ENCODE peak calls at places on chromosomes 7 and 10, in six cellular contexts. M, O, Y, N, V and H are unnamed samples.

GRCh38 chr10:133247681-133248333 is 10.2 kb downstream of the VENTX start:
- DNase-seq in V (no peak), O (no peak), M (no peak), Y (no peak), N (no peak), H (no peak)

GRCh38 chr7:136163333-136163732 is 186.2 kb upstream of the MTPN start:
- DNase-seq in O (no peak), V (no peak), M (no peak), N (no peak), Y (no peak), H (no peak)

GRCh38 chr7:152145853-152146466 is 120.5 kb downstream of the GALNT11 start:
- DNase-seq in V (peak), Y (peak), O (peak), M (peak), N (no peak), H (peak)

GRCh38 chr10:93376372-93377296 is 105.5 kb downstream of the MYOF start:
- DNase-seq in O (peak), Y (peak), V (peak), M (peak), N (peak), H (peak)

GRCh38 chr7:25432807-25433206 is 204.5 kb upstream of the NPVF start:
- DNase-seq in N (no peak), V (no peak), M (no peak), Y (no peak), O (no peak), H (no peak)

GRCh38 chr7:70856889-70857511 is 274.9 kb upstream of the GALNT17 start:
- DNase-seq in V (peak), M (peak), O (peak), Y (peak), N (peak), H (peak)

GRCh38 chr10:89944138-89944537 is 242.7 kb downstream of the KIF20B start:
- DNase-seq in Y (no peak), M (no peak), N (no peak), V (no peak), O (no peak), H (no peak)

GRCh38 chr7:43584200-43584586 is 1.3 kb downstream of the STK17A start:
- DNase-seq in N (no peak), M (peak), O (peak), V (peak), Y (no peak), H (peak)

GRCh38 chr10:132518572-132519381 is 18.8 kb upstream of the INPP5A start:
- DNase-seq in V (no peak), Y (peak), O (peak), M (no peak), N (no peak), H (no peak)

GRCh38 chr7:33757563-33758165 is 147.7 kb upstream of the BMPER start:
- DNase-seq in Y (no peak), V (peak), M (peak), N (no peak), O (peak), H (peak)

GRCh38 chr10:57785546-57785945 is 482.1 kb downstream of the IPMK start:
- DNase-seq in O (no peak), Y (no peak), V (no peak), N (no peak), M (no peak), H (no peak)

GRCh38 chr10:62816179-62817119 is at the start of gene EGR2:
- DNase-seq in Y (peak), N (peak), M (peak), O (peak), V (peak), H (peak)

GRCh38 chr7:73963252-73963822 is 64.6 kb upstream of the ELN start:
- DNase-seq in V (peak), M (no peak), N (no peak), Y (no peak), O (no peak), H (no peak)

GRCh38 chr10:60989400-60989876 is 45.5 kb upstream of the RHOBTB1 start:
- DNase-seq in M (no peak), V (peak), O (peak), N (peak), Y (no peak), H (no peak)

DNA sequence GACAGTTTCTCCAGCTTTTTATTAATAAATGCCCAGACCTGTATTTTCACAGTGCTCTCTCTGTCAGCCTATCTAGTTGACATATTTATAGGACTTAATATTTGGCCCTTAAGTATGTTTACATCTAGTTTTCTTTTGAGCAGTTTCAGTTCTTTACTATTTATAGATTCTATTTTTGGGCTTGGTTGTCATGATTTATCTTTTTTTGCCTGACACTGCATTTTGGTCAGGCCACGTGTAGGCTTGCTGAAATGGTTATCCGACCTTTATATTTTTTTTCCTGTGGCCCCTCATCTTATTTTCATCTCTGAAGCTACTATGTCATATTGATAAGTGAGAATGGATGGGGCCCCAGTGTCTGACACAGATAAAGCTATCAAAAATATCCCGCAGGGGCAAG is 515.4 kb upstream of the FZD8 start:
- DNase-seq in M (no peak), V (no peak), O (no peak), N (no peak), Y (no peak), H (no peak)
- TF ChIP-seq POLR2A in M (no peak), V (no peak), O (no peak), N (no peak), Y (no peak), H (no peak)

GRCh38 chr7:52747817-52748216 is 287.6 kb upstream of the POM121L12 start:
- DNase-seq in Y (no peak), V (no peak), M (no peak), O (no peak), N (no peak), H (no peak)

GRCh38 chr7:52753855-52754254 is 281.6 kb upstream of the POM121L12 start:
- DNase-seq in N (no peak), O (no peak), Y (no peak), V (no peak), M (no peak), H (no peak)

GRCh38 chr7:52749880-52750279 is 285.6 kb upstream of the POM121L12 start:
- DNase-seq in V (no peak), N (no peak), Y (no peak), M (no peak), O (no peak), H (peak)
- TF ChIP-seq MAX in V (no peak), N (no peak), Y (no peak), M (no peak), O (no peak), H (no peak)

GRCh38 chr10:121601458-121601857 is 3.2 kb upstream of the FGFR2 start:
- DNase-seq in Y (no peak), O (no peak), M (no peak), V (no peak), N (no peak), H (no peak)

GRCh38 chr10:121596668-121597503 is 1.4 kb downstream of the FGFR2 start:
- DNase-seq in V (no peak), O (no peak), Y (no peak), N (no peak), M (no peak), H (no peak)

GRCh38 chr10:121597504-121598241 is 571 bp downstream of the FGFR2 start:
- DNase-seq in M (peak), Y (no peak), N (no peak), V (no peak), O (no peak), H (no peak)

GRCh38 chr10:121595806-121596667 is 2.2 kb downstream of the FGFR2 start:
- DNase-seq in V (no peak), Y (no peak), N (no peak), M (no peak), O (no peak), H (no peak)

DNA sequence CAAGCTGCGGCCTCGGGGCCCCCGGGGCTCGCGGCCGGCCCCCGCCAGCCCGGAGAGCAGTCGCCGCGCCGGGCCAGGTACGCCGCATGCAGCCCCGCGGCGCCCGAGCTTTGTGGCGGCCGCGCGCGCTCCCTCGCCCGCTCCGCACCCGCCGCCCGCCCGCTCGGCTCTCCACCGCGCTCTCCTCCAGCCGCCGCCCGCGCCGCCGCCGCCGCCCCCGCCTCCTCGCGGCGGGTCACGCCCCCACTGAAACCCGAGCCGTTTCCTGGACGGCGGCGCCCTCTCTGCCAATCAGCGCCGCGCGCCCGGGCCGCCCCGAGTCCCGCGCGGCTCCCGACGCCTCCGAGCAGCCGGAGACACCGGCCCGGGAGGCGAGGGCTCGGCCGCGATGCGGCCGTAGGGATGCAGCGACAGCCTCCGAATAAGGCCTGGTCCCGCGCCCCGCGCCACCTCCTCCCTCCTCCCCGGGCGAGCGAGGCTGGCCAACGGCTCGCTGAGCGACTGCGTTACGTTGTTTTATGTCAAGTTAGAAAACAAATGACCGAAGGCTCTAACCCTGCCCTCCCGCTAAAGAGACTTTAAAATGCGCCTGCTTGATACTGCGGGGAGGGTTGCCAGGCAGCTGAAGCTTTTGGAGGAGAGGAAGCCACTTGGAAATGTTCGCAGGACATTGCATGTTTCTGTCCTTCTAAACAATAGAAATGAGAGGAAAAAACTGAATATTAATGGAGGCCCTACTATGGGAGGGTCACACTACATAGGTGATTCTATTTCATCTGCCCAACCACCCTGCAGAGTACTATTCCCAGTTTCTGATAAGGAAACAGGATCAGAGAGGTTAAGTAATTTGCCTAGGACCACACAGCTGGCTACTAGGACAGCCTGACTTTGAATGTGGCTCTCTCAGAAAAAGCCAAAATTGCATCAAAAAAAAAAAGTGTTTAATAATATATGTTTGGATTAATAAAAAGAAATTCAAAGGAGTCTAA is at the start of gene FGFR2:
- DNase-seq in V (peak), M (peak), N (no peak), O (peak), Y (peak), H (no peak)
- TF ChIP-seq POLR2A in V (no peak), M (no peak), N (no peak), O (no peak), Y (peak), H (no peak)

DNA sequence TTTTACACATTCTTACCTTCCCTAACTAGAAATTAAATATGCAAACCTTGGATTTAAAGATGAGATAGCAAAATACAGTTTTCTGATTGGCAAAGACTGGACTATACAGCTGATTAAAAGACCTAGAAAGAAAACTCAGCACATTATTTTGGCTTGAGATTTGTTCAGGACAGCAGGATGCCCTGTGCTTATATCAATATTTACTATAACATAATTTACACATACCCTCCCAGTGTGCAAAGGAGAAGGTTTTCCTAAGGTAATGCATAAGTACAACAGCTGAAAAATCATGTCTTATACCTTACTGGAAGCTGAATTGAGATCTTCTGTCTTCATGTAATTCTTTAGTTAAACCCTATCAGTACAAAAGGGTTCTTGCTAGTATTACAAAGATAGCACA is 458.6 kb downstream of the PARD3 start:
- DNase-seq in O (no peak), V (no peak), M (no peak), N (no peak), Y (no peak), H (no peak)
- TF ChIP-seq MAX in O (no peak), V (no peak), M (no peak), N (no peak), Y (no peak), H (no peak)

GRCh38 chr7:55134786-55135185 is 116.0 kb downstream of the EGFR start:
- DNase-seq in M (no peak), Y (no peak), V (no peak), N (no peak), O (no peak), H (no peak)

GRCh38 chr7:55132550-55132889 is 113.7 kb downstream of the EGFR start:
- DNase-seq in M (no peak), O (no peak), Y (no peak), V (no peak), N (no peak), H (no peak)

GRCh38 chr7:55131421-55131929 is 112.7 kb downstream of the EGFR start:
- DNase-seq in O (peak), V (no peak), N (no peak), Y (no peak), M (no peak), H (no peak)

GRCh38 chr7:55133630-55134392 is 115.0 kb downstream of the EGFR start:
- DNase-seq in Y (peak), N (no peak), O (peak), M (peak), V (peak), H (no peak)

DNA sequence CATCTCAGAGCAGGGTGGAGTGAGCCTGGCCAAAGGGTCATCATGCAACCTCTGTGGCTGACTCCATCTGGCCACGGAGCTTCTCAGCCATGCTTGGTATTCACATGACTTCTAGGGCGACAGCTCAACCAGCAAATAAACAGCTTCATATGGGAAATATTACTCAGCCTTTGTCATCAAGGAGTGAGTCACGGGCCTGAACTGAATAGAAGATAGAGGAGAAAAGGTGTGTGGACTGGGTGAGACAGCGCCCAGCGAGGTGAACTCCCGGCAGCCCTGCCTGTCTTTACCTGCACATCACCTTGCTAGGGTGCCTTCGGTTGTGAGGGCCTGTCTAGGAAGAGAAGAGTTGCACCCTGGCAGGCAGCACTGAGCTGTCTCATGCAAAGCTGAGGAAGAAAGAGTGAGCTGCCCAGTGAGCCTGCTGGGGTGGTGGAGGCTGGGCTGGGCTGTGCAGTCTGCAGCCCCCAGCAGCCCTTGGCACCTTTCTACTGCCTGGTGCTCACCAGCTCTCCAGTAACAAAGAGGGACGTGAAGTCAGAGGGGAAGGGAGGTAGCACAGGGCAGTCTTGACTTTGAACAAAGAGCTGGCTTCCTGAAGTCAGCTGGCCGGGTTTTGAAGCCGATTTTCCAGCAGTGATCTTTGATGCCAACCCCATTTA is 114.2 kb downstream of the EGFR start:
- DNase-seq in N (no peak), V (peak), O (peak), Y (peak), M (peak), H (peak)
- TF ChIP-seq POLR2A in N (no peak), V (no peak), O (no peak), Y (no peak), M (no peak), H (no peak)

GRCh38 chr7:36670585-36671431 is 53.5 kb downstream of the AOAH start:
- DNase-seq in V (peak), M (peak), O (peak), N (peak), Y (peak), H (peak)
- TF ChIP-seq MAX in V (no peak), M (no peak), O (no peak), N (no peak), Y (no peak), H (peak)